ENCODE peak calls at places on chromosomes 6 and 20, in eight cellular contexts. One of them, this sample, is unnamed.
A peak's percentile ranks its signal among the peaks of the same experiment; 100 is the strongest.

GRCh38 chr6:107822154-107823046 is 1.7 kb downstream of the SCML4 start:
- DNase-seq in fibroblast of the aortic adventitia: no peak
- DNase-seq in GM20000: peak; percentile 72
- DNase-seq in esophagus muscularis mucosa: peak; percentile 64
- DNase-seq in progenitor cell of endocrine pancreas: no peak
- DNase-seq in Calu3: no peak
- DNase-seq in CD4-positive, alpha-beta T cell: peak; percentile 62
- DNase-seq in B cell: peak; percentile 62
- DNase-seq in this sample: no peak

GRCh38 chr20:44264287-44264686 is 17.2 kb downstream of the GDAP1L1 start:
- DNase-seq in fibroblast of the aortic adventitia: no peak
- DNase-seq in GM20000: no peak
- DNase-seq in esophagus muscularis mucosa: no peak
- DNase-seq in progenitor cell of endocrine pancreas: no peak
- DNase-seq in Calu3: no peak
- DNase-seq in CD4-positive, alpha-beta T cell: no peak
- DNase-seq in B cell: no peak
- DNase-seq in this sample: no peak

GRCh38 chr20:56815796-56816195 is 186.7 kb downstream of the TFAP2C start:
- DNase-seq in fibroblast of the aortic adventitia: no peak
- DNase-seq in GM20000: no peak
- DNase-seq in esophagus muscularis mucosa: no peak
- DNase-seq in progenitor cell of endocrine pancreas: no peak
- DNase-seq in Calu3: no peak
- DNase-seq in CD4-positive, alpha-beta T cell: no peak
- DNase-seq in B cell: no peak
- DNase-seq in this sample: no peak

GRCh38 chr20:58407201-58407873 is 18.3 kb downstream of the VAPB start:
- DNase-seq in fibroblast of the aortic adventitia: peak; percentile 64
- DNase-seq in GM20000: no peak
- DNase-seq in esophagus muscularis mucosa: no peak
- DNase-seq in progenitor cell of endocrine pancreas: no peak
- DNase-seq in Calu3: no peak
- DNase-seq in CD4-positive, alpha-beta T cell: no peak
- DNase-seq in B cell: no peak
- DNase-seq in this sample: no peak

GRCh38 chr6:18703546-18703945 is 316.4 kb downstream of the RNF144B start:
- DNase-seq in fibroblast of the aortic adventitia: no peak
- DNase-seq in GM20000: no peak
- DNase-seq in esophagus muscularis mucosa: no peak
- DNase-seq in progenitor cell of endocrine pancreas: no peak
- DNase-seq in Calu3: no peak
- DNase-seq in CD4-positive, alpha-beta T cell: no peak
- DNase-seq in B cell: no peak
- DNase-seq in this sample: no peak

GRCh38 chr6:147298461-147298860 is 94.2 kb downstream of the STXBP5 start:
- DNase-seq in fibroblast of the aortic adventitia: no peak
- DNase-seq in GM20000: no peak
- DNase-seq in esophagus muscularis mucosa: no peak
- DNase-seq in progenitor cell of endocrine pancreas: no peak
- DNase-seq in Calu3: no peak
- DNase-seq in CD4-positive, alpha-beta T cell: no peak
- DNase-seq in B cell: no peak
- DNase-seq in this sample: no peak

GRCh38 chr6:160141001-160141726 is 19.5 kb downstream of the SLC22A1 start:
- DNase-seq in fibroblast of the aortic adventitia: peak; percentile 88
- DNase-seq in GM20000: no peak
- DNase-seq in esophagus muscularis mucosa: peak; percentile 89
- DNase-seq in progenitor cell of endocrine pancreas: no peak
- DNase-seq in Calu3: no peak
- DNase-seq in CD4-positive, alpha-beta T cell: no peak
- DNase-seq in B cell: no peak
- DNase-seq in this sample: no peak

GRCh38 chr6:27136077-27136644 is 111.3 kb upstream of the PRSS16 start:
- DNase-seq in fibroblast of the aortic adventitia: no peak
- DNase-seq in GM20000: no peak
- DNase-seq in esophagus muscularis mucosa: no peak
- DNase-seq in progenitor cell of endocrine pancreas: no peak
- DNase-seq in Calu3: no peak
- DNase-seq in CD4-positive, alpha-beta T cell: no peak
- DNase-seq in B cell: no peak
- DNase-seq in this sample: no peak

GRCh38 chr6:18464176-18464575 is 77.0 kb downstream of the RNF144B start:
- DNase-seq in fibroblast of the aortic adventitia: no peak
- DNase-seq in GM20000: no peak
- DNase-seq in esophagus muscularis mucosa: no peak
- DNase-seq in progenitor cell of endocrine pancreas: no peak
- DNase-seq in Calu3: no peak
- DNase-seq in CD4-positive, alpha-beta T cell: no peak
- DNase-seq in B cell: no peak
- DNase-seq in this sample: no peak

GRCh38 chr6:82783587-82784253 is 281.9 kb downstream of the UBE3D start:
- DNase-seq in fibroblast of the aortic adventitia: no peak
- DNase-seq in GM20000: no peak
- DNase-seq in esophagus muscularis mucosa: no peak
- DNase-seq in progenitor cell of endocrine pancreas: no peak
- DNase-seq in Calu3: no peak
- DNase-seq in CD4-positive, alpha-beta T cell: no peak
- DNase-seq in B cell: no peak
- DNase-seq in this sample: no peak

GRCh38 chr6:9248125-9248524 is 812.8 kb upstream of the SLC35B3 start:
- DNase-seq in fibroblast of the aortic adventitia: no peak
- DNase-seq in GM20000: no peak
- DNase-seq in esophagus muscularis mucosa: no peak
- DNase-seq in progenitor cell of endocrine pancreas: no peak
- DNase-seq in Calu3: no peak
- DNase-seq in CD4-positive, alpha-beta T cell: no peak
- DNase-seq in B cell: no peak
- DNase-seq in this sample: no peak

GRCh38 chr6:80105972-80106417 is 476 bp upstream of the BCKDHB start:
- DNase-seq in fibroblast of the aortic adventitia: no peak
- DNase-seq in GM20000: no peak
- DNase-seq in esophagus muscularis mucosa: no peak
- DNase-seq in progenitor cell of endocrine pancreas: no peak
- DNase-seq in Calu3: no peak
- DNase-seq in CD4-positive, alpha-beta T cell: no peak
- DNase-seq in B cell: no peak
- DNase-seq in this sample: no peak

GRCh38 chr6:1479601-1480236 is 90.3 kb downstream of the FOXF2 start:
- DNase-seq in fibroblast of the aortic adventitia: peak; percentile 31
- DNase-seq in GM20000: no peak
- DNase-seq in esophagus muscularis mucosa: no peak
- DNase-seq in progenitor cell of endocrine pancreas: no peak
- DNase-seq in Calu3: no peak
- DNase-seq in CD4-positive, alpha-beta T cell: no peak
- DNase-seq in B cell: no peak
- DNase-seq in this sample: no peak

GRCh38 chr6:1482381-1483166 is 93.2 kb downstream of the FOXF2 start:
- DNase-seq in fibroblast of the aortic adventitia: no peak
- DNase-seq in GM20000: peak; percentile 57
- DNase-seq in esophagus muscularis mucosa: no peak
- DNase-seq in progenitor cell of endocrine pancreas: no peak
- DNase-seq in Calu3: no peak
- DNase-seq in CD4-positive, alpha-beta T cell: no peak
- DNase-seq in B cell: no peak
- DNase-seq in this sample: no peak

GRCh38 chr6:1481326-1481725 is 92.0 kb downstream of the FOXF2 start:
- DNase-seq in fibroblast of the aortic adventitia: peak; percentile 90
- DNase-seq in GM20000: no peak
- DNase-seq in esophagus muscularis mucosa: no peak
- DNase-seq in progenitor cell of endocrine pancreas: no peak
- DNase-seq in Calu3: no peak
- DNase-seq in CD4-positive, alpha-beta T cell: no peak
- DNase-seq in B cell: no peak
- DNase-seq in this sample: no peak

GRCh38 chr6:1477432-1478090 is 88.2 kb downstream of the FOXF2 start:
- DNase-seq in fibroblast of the aortic adventitia: peak; percentile 96
- DNase-seq in GM20000: no peak
- DNase-seq in esophagus muscularis mucosa: no peak
- DNase-seq in progenitor cell of endocrine pancreas: no peak
- DNase-seq in Calu3: no peak
- DNase-seq in CD4-positive, alpha-beta T cell: no peak
- DNase-seq in B cell: no peak
- DNase-seq in this sample: no peak

DNA sequence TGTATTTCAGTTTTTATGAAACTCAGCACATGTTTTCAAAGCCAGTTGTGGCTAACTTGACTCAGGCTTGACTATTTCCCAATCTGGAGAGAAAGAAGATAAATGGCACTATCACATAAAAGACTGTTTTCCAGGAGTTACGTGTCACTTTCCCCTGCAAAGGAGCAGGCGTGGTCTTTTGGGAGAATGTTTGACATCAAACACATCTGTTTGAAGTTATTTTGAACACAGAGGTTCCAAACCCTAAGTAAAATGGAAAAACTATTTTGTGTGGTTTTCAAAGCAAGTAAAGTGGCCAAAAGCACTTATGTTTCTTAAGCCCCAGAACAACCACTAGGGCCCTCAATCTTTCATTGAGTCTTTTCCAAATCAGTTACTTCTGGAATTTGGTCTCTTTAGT is 89.7 kb downstream of the FOXF2 start:
- DNase-seq in fibroblast of the aortic adventitia: peak; percentile 99
- DNase-seq in GM20000: no peak
- DNase-seq in esophagus muscularis mucosa: no peak
- DNase-seq in progenitor cell of endocrine pancreas: no peak
- DNase-seq in Calu3: no peak
- DNase-seq in CD4-positive, alpha-beta T cell: no peak
- DNase-seq in B cell: no peak
- DNase-seq in this sample: no peak
- TF ChIP-seq CTCF in fibroblast of the aortic adventitia: peak; percentile 69
- TF ChIP-seq CTCF in GM20000: no peak
- TF ChIP-seq CTCF in esophagus muscularis mucosa: no peak
- TF ChIP-seq CTCF in progenitor cell of endocrine pancreas: no peak
- TF ChIP-seq CTCF in Calu3: no peak
- TF ChIP-seq CTCF in CD4-positive, alpha-beta T cell: no peak
- TF ChIP-seq CTCF in B cell: no peak
- TF ChIP-seq CTCF in this sample: no peak

GRCh38 chr20:64039293-64040160 is 3.5 kb downstream of the C20orf204 start:
- DNase-seq in fibroblast of the aortic adventitia: no peak
- DNase-seq in GM20000: no peak
- DNase-seq in esophagus muscularis mucosa: no peak
- DNase-seq in progenitor cell of endocrine pancreas: no peak
- DNase-seq in Calu3: no peak
- DNase-seq in CD4-positive, alpha-beta T cell: no peak
- DNase-seq in B cell: no peak
- DNase-seq in this sample: no peak
- TF ChIP-seq CTCF in fibroblast of the aortic adventitia: no peak
- TF ChIP-seq CTCF in GM20000: no peak
- TF ChIP-seq CTCF in esophagus muscularis mucosa: no peak
- TF ChIP-seq CTCF in progenitor cell of endocrine pancreas: no peak
- TF ChIP-seq CTCF in Calu3: no peak
- TF ChIP-seq CTCF in CD4-positive, alpha-beta T cell: no peak
- TF ChIP-seq CTCF in B cell: no peak
- TF ChIP-seq CTCF in this sample: no peak

DNA sequence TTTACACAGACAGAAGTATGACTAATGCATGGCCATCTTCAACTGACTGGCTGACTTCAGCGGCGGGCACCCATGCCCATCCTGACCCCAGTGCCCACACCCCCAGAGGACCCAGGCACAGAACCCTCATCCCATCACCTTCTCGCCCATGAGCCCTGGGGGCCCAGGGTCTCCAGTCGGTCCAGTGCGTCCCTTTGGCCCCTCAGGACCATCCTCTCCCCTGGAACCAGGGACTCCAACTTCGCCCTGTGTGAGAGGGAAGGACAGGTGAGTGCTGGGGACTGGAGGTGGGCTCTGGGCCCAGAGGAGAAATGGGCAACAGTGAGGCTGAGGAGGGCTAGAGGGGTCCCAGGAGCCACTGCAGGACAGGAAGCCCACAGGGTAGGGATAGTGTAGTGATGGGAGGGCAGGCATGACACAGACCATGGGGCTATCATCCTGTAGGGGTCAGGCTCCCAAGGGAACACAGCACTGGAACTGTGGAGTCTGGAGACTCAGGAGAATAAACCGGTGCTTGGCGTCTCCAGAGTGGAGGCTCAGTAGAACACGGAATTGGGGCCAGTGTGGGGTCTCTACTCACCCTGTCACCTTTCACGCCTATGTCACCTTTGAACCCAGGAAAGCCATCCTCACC is 16.7 kb downstream of the COL11A2 start:
- DNase-seq in fibroblast of the aortic adventitia: no peak
- DNase-seq in GM20000: no peak
- DNase-seq in esophagus muscularis mucosa: no peak
- DNase-seq in progenitor cell of endocrine pancreas: no peak
- DNase-seq in Calu3: no peak
- DNase-seq in CD4-positive, alpha-beta T cell: no peak
- DNase-seq in B cell: no peak
- DNase-seq in this sample: no peak
- TF ChIP-seq CTCF in fibroblast of the aortic adventitia: no peak
- TF ChIP-seq CTCF in GM20000: no peak
- TF ChIP-seq CTCF in esophagus muscularis mucosa: no peak
- TF ChIP-seq CTCF in progenitor cell of endocrine pancreas: no peak
- TF ChIP-seq CTCF in Calu3: no peak
- TF ChIP-seq CTCF in CD4-positive, alpha-beta T cell: no peak
- TF ChIP-seq CTCF in B cell: no peak
- TF ChIP-seq CTCF in this sample: no peak

GRCh38 chr6:35441642-35442041 is 10.5 kb upstream of the FANCE start:
- DNase-seq in fibroblast of the aortic adventitia: no peak
- DNase-seq in GM20000: no peak
- DNase-seq in esophagus muscularis mucosa: no peak
- DNase-seq in progenitor cell of endocrine pancreas: no peak
- DNase-seq in Calu3: no peak
- DNase-seq in CD4-positive, alpha-beta T cell: no peak
- DNase-seq in B cell: no peak
- DNase-seq in this sample: no peak

GRCh38 chr6:35441205-35441604 is 10.9 kb upstream of the FANCE start:
- DNase-seq in fibroblast of the aortic adventitia: no peak
- DNase-seq in GM20000: no peak
- DNase-seq in esophagus muscularis mucosa: no peak
- DNase-seq in progenitor cell of endocrine pancreas: no peak
- DNase-seq in Calu3: no peak
- DNase-seq in CD4-positive, alpha-beta T cell: no peak
- DNase-seq in B cell: no peak
- DNase-seq in this sample: no peak

GRCh38 chr6:35436071-35436865 is 15.9 kb upstream of the FANCE start:
- DNase-seq in fibroblast of the aortic adventitia: no peak
- DNase-seq in GM20000: no peak
- DNase-seq in esophagus muscularis mucosa: no peak
- DNase-seq in progenitor cell of endocrine pancreas: no peak
- DNase-seq in Calu3: no peak
- DNase-seq in CD4-positive, alpha-beta T cell: no peak
- DNase-seq in B cell: no peak
- DNase-seq in this sample: no peak

GRCh38 chr6:35438378-35438777 is 13.8 kb upstream of the FANCE start:
- DNase-seq in fibroblast of the aortic adventitia: no peak
- DNase-seq in GM20000: no peak
- DNase-seq in esophagus muscularis mucosa: no peak
- DNase-seq in progenitor cell of endocrine pancreas: no peak
- DNase-seq in Calu3: no peak
- DNase-seq in CD4-positive, alpha-beta T cell: no peak
- DNase-seq in B cell: no peak
- DNase-seq in this sample: no peak

DNA sequence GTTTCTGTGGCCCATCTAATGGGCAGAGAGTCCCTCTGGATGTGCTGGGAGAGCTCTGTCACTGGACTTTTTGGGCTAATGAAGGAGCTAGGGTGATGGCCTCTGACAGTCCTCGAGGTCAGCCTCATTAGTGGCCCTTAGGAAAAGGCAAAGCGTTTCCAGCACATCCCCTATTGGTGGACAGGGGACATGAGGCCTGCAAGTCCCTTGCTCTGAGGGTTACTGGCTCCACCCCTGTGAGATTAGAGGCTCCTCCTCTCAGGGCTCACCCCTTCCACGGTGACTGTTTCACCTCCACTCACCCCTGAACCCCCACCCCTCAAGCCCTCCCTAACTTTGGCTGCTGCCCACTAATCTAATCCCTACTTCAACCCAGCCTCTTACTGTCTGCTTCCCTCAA is 12.8 kb upstream of the FANCE start:
- DNase-seq in fibroblast of the aortic adventitia: no peak
- DNase-seq in GM20000: no peak
- DNase-seq in esophagus muscularis mucosa: no peak
- DNase-seq in progenitor cell of endocrine pancreas: no peak
- DNase-seq in Calu3: no peak
- DNase-seq in CD4-positive, alpha-beta T cell: no peak
- DNase-seq in B cell: no peak
- DNase-seq in this sample: no peak
- TF ChIP-seq CTCF in fibroblast of the aortic adventitia: no peak
- TF ChIP-seq CTCF in GM20000: no peak
- TF ChIP-seq CTCF in esophagus muscularis mucosa: no peak
- TF ChIP-seq CTCF in progenitor cell of endocrine pancreas: no peak
- TF ChIP-seq CTCF in Calu3: no peak
- TF ChIP-seq CTCF in CD4-positive, alpha-beta T cell: no peak
- TF ChIP-seq CTCF in B cell: no peak
- TF ChIP-seq CTCF in this sample: no peak

This sample was measured in omental fat pad.